ENCODE peak calls at places on chromosomes 11 and 22, in nine cellular contexts. B, O, G, C, H, T, K, Z and V are unnamed samples.

GRCh38 chr11:64910451-64911093 is 6.4 kb downstream of the ATG2A start:
- DNase-seq in B (no peak), O (no peak), G (no peak), C (no peak), H (no peak), T (no peak), K (no peak), Z (no peak), V (no peak)

GRCh38 chr11:17063171-17064002 is 14.1 kb downstream of the RPS13 start:
- DNase-seq in B (peak), O (peak), G (peak), C (no peak), H (peak), T (peak), K (peak), Z (no peak), V (peak)

GRCh38 chr11:16070573-16070972 is 285.8 kb downstream of the SOX6 start:
- DNase-seq in B (no peak), O (no peak), G (no peak), C (no peak), H (no peak), T (no peak), K (no peak), Z (no peak), V (no peak)

GRCh38 chr11:456533-456932 is 6.5 kb downstream of the PTDSS2 start:
- DNase-seq in B (no peak), O (no peak), G (no peak), C (no peak), H (no peak), T (no peak), K (no peak), Z (no peak), V (no peak)

GRCh38 chr11:111634981-111635705 is 32.9 kb downstream of the SIK2 start:
- DNase-seq in B (peak), O (no peak), G (no peak), C (no peak), H (no peak), T (no peak), K (no peak), Z (no peak), V (no peak)

GRCh38 chr11:61791737-61792309 is 576 bp downstream of the TMEM258 start:
- DNase-seq in B (peak), O (peak), G (peak), C (peak), H (no peak), T (peak), K (peak), Z (peak), V (peak)

GRCh38 chr11:74731301-74732094 is at the start of gene CHRDL2:
- DNase-seq in B (no peak), O (no peak), G (peak), C (no peak), H (no peak), T (no peak), K (peak), Z (no peak), V (peak)

GRCh38 chr11:34052036-34052607 is 591 bp downstream of the CAPRIN1 start:
- DNase-seq in B (peak), O (peak), G (peak), C (peak), H (peak), T (peak), K (peak), Z (peak), V (peak)

GRCh38 chr22:24512043-24512442 is 16.9 kb downstream of the UPB1 start:
- DNase-seq in B (no peak), O (no peak), G (no peak), C (no peak), H (no peak), T (peak), K (no peak), Z (no peak), V (no peak)

GRCh38 chr11:101909087-101909486 is 5.7 kb upstream of the CEP126 start:
- DNase-seq in B (no peak), O (no peak), G (no peak), C (no peak), H (no peak), T (no peak), K (no peak), Z (no peak), V (no peak)

GRCh38 chr11:117625237-117625636 is 171.8 kb downstream of the DSCAML1 start:
- DNase-seq in B (no peak), O (no peak), G (no peak), C (no peak), H (no peak), T (no peak), K (no peak), Z (no peak), V (peak)